ENCODE peak calls at places on chromosome 1, in five cellular contexts. C, E, G, Q and Y are unnamed samples.

GRCh38 chr1:26530898-26531598 is 1.5 kb downstream of the RPS6KA1 start:
- DNase-seq in C (peak; percentile 71), E (peak; percentile 96), G (no peak), Q (no peak), Y (no peak)

GRCh38 chr1:15803380-15803779 is 4.1 kb downstream of the UQCRHL start:
- DNase-seq in C (peak; percentile 41), E (no peak), G (no peak), Q (no peak), Y (no peak)

GRCh38 chr1:228004331-228004871 is 2.4 kb upstream of the WNT3A start:
- DNase-seq in C (peak; percentile 37), E (peak; percentile 43), G (no peak), Q (no peak), Y (no peak)

GRCh38 chr1:208081972-208082371 is 162.2 kb downstream of the PLXNA2 start:
- DNase-seq in C (no peak), E (no peak), G (no peak), Q (no peak), Y (no peak)

GRCh38 chr1:88013485-88013884 is 670.6 kb upstream of the PKN2 start:
- DNase-seq in C (no peak), E (peak; percentile 23), G (no peak), Q (no peak), Y (no peak)

GRCh38 chr1:41891403-41891896 is 27.3 kb downstream of the HIVEP3 start:
- DNase-seq in C (peak; percentile 15), E (peak; percentile 66), G (no peak), Q (peak; percentile 45), Y (no peak)

GRCh38 chr1:17243274-17243673 is 5.6 kb upstream of the PADI3 start:
- DNase-seq in C (no peak), E (no peak), G (no peak), Q (no peak), Y (no peak)

GRCh38 chr1:23558872-23559135 is 497 bp downstream of the ID3 start:
- DNase-seq in C (no peak), E (no peak), G (no peak), Q (no peak), Y (no peak)

GRCh38 chr1:183730107-183730724 is 74.7 kb upstream of the RGL1 start:
- DNase-seq in C (no peak), E (no peak), G (no peak), Q (no peak), Y (no peak)

GRCh38 chr1:51622455-51622913 is 5.6 kb downstream of the OSBPL9 start:
- DNase-seq in C (peak; percentile 75), E (peak; percentile 99), G (no peak), Q (no peak), Y (no peak)

GRCh38 chr1:155001688-155002474 is 721 bp upstream of the ZBTB7B start:
- DNase-seq in C (peak; percentile 99), E (peak; percentile 98), G (peak; percentile 97), Q (peak; percentile 100), Y (peak; percentile 99)

GRCh38 chr1:22122273-22123070 is 20.4 kb downstream of the WNT4 start:
- DNase-seq in C (no peak), E (no peak), G (no peak), Q (no peak), Y (no peak)

GRCh38 chr1:18234790-18235242 is 127.2 kb downstream of the IGSF21 start:
- DNase-seq in C (peak; percentile 30), E (peak; percentile 69), G (no peak), Q (no peak), Y (peak; percentile 45)